ENCODE peak calls at places on chromosomes 5 and 9, in seven cellular contexts. B is A549; Y is CD4-positive, alpha-beta T cell; F is activated effector memory CD4-positive, alpha-beta T cell treated with Interleukin-2 at 50 U/mL for 16 hours; Q is EL; U is T1000; M is memory B cell. N is an unnamed sample.

GRCh38 chr9:121340676-121341392 is 29.2 kb downstream of the STOM start:
- DNase-seq in B (no peak), Y (no peak), F (no peak), Q (no peak), U (no peak), M (no peak), N (no peak)

GRCh38 chr9:77848897-77849296 is 182.7 kb downstream of the GNAQ start:
- DNase-seq in B (peak), Y (no peak), F (no peak), Q (peak), U (peak), M (no peak), N (peak)

GRCh38 chr5:115313052-115313451 is 16.6 kb upstream of the CCDC112 start:
- DNase-seq in B (no peak), Y (no peak), F (no peak), Q (no peak), U (no peak), M (no peak), N (no peak)

GRCh38 chr5:149405550-149406202 is 26.6 kb upstream of the IL17B start:
- DNase-seq in B (no peak), Y (no peak), F (no peak), Q (peak), U (no peak), M (no peak), N (no peak)

GRCh38 chr5:83099001-83099400 is 21.7 kb downstream of the XRCC4 start:
- DNase-seq in B (no peak), Y (no peak), F (no peak), Q (no peak), U (no peak), M (no peak), N (no peak)

GRCh38 chr5:113199122-113199905 is 222.7 kb downstream of the DCP2 start:
- DNase-seq in B (no peak), Y (no peak), F (no peak), Q (peak), U (no peak), M (no peak), N (no peak)

GRCh38 chr9:82354260-82354659 is 365.7 kb downstream of the SPATA31D1 start:
- DNase-seq in B (no peak), Y (no peak), F (no peak), Q (peak), U (peak), M (no peak), N (peak)

GRCh38 chr5:96781031-96781733 is 26.6 kb downstream of the ERAP1 start:
- DNase-seq in B (no peak), Y (no peak), F (no peak), Q (peak), U (no peak), M (no peak), N (peak)

GRCh38 chr5:88583471-88583870 is 299.5 kb downstream of the MEF2C start:
- DNase-seq in B (no peak), Y (no peak), F (no peak), Q (no peak), U (no peak), M (no peak), N (no peak)

GRCh38 chr9:37449877-37450632 is 15.2 kb downstream of the ZBTB5 start:
- DNase-seq in B (no peak), Y (no peak), F (no peak), Q (no peak), U (no peak), M (no peak), N (no peak)

GRCh38 chr5:176369934-176370711 is 4.8 kb downstream of the ARL10 start:
- DNase-seq in B (no peak), Y (no peak), F (no peak), Q (no peak), U (no peak), M (no peak), N (no peak)

GRCh38 chr5:65150599-65150998 is 331.1 kb downstream of the ADAMTS6 start:
- DNase-seq in B (no peak), Y (no peak), F (no peak), Q (no peak), U (no peak), M (no peak), N (no peak)

GRCh38 chr9:129570450-129571297 is 50.2 kb downstream of the C9orf50 start:
- DNase-seq in B (peak), Y (no peak), F (no peak), Q (peak), U (peak), M (no peak), N (peak)

GRCh38 chr5:77073667-77074066 is 13.4 kb downstream of the ZBED3 start:
- DNase-seq in B (no peak), Y (no peak), F (no peak), Q (peak), U (no peak), M (no peak), N (no peak)

GRCh38 chr5:98518754-98519153 is 254.7 kb upstream of the RGMB start:
- DNase-seq in B (no peak), Y (no peak), F (no peak), Q (no peak), U (no peak), M (no peak), N (no peak)

N was measured in HTR-8/SVneo.